ENCODE peak calls at places on chromosomes 3 and 15, in seven cellular contexts. One of them, this sample, is unnamed.

GRCh38 chr15:66008920-66009572 is 139.8 kb downstream of the RAB11A start:
- DNase-seq in H4: no peak
- DNase-seq in esophagus muscularis mucosa: no peak
- DNase-seq in heart right ventricle: no peak
- DNase-seq in activated CD4-positive, alpha-beta T cell treated with anti-CD3 and anti-CD28 coated beads, Interleukin-2, amount 50 U/mL, for 1 hour: no peak
- DNase-seq in HepG2: no peak
- DNase-seq in psoas muscle: no peak
- DNase-seq in this sample: no peak

GRCh38 chr15:52527898-52528464 is 699 bp downstream of the MYO5A start:
- DNase-seq in esophagus muscularis mucosa: no peak
- DNase-seq in HepG2: no peak
- DNase-seq in psoas muscle: peak
- DNase-seq in heart right ventricle: no peak
- DNase-seq in activated CD4-positive, alpha-beta T cell treated with anti-CD3 and anti-CD28 coated beads, Interleukin-2, amount 50 U/mL, for 1 hour: peak
- DNase-seq in H4: no peak
- DNase-seq in this sample: no peak

GRCh38 chr15:37053070-37053653 is 47.2 kb downstream of the MEIS2 start:
- DNase-seq in esophagus muscularis mucosa: no peak
- DNase-seq in activated CD4-positive, alpha-beta T cell treated with anti-CD3 and anti-CD28 coated beads, Interleukin-2, amount 50 U/mL, for 1 hour: no peak
- DNase-seq in H4: no peak
- DNase-seq in heart right ventricle: no peak
- DNase-seq in HepG2: no peak
- DNase-seq in psoas muscle: no peak
- DNase-seq in this sample: no peak

GRCh38 chr3:125107861-125108567 is 52.2 kb upstream of the HEG1 start:
- DNase-seq in activated CD4-positive, alpha-beta T cell treated with anti-CD3 and anti-CD28 coated beads, Interleukin-2, amount 50 U/mL, for 1 hour: no peak
- DNase-seq in heart right ventricle: no peak
- DNase-seq in psoas muscle: no peak
- DNase-seq in H4: peak
- DNase-seq in HepG2: no peak
- DNase-seq in esophagus muscularis mucosa: no peak
- DNase-seq in this sample: no peak

GRCh38 chr15:41848595-41848994 is 9.9 kb downstream of the PLA2G4B start:
- DNase-seq in psoas muscle: no peak
- DNase-seq in activated CD4-positive, alpha-beta T cell treated with anti-CD3 and anti-CD28 coated beads, Interleukin-2, amount 50 U/mL, for 1 hour: no peak
- DNase-seq in HepG2: no peak
- DNase-seq in H4: no peak
- DNase-seq in esophagus muscularis mucosa: no peak
- DNase-seq in heart right ventricle: no peak
- DNase-seq in this sample: no peak

GRCh38 chr15:64022571-64022970 is 23.7 kb downstream of the DAPK2 start:
- DNase-seq in H4: no peak
- DNase-seq in esophagus muscularis mucosa: no peak
- DNase-seq in heart right ventricle: no peak
- DNase-seq in activated CD4-positive, alpha-beta T cell treated with anti-CD3 and anti-CD28 coated beads, Interleukin-2, amount 50 U/mL, for 1 hour: no peak
- DNase-seq in HepG2: no peak
- DNase-seq in psoas muscle: no peak
- DNase-seq in this sample: no peak

GRCh38 chr15:99477745-99478525 is 87.8 kb upstream of the MEF2A start:
- DNase-seq in heart right ventricle: no peak
- DNase-seq in psoas muscle: no peak
- DNase-seq in activated CD4-positive, alpha-beta T cell treated with anti-CD3 and anti-CD28 coated beads, Interleukin-2, amount 50 U/mL, for 1 hour: no peak
- DNase-seq in HepG2: no peak
- DNase-seq in esophagus muscularis mucosa: no peak
- DNase-seq in H4: no peak
- DNase-seq in this sample: no peak

GRCh38 chr15:37973856-37974255 is 39.4 kb downstream of the TMCO5A start:
- DNase-seq in activated CD4-positive, alpha-beta T cell treated with anti-CD3 and anti-CD28 coated beads, Interleukin-2, amount 50 U/mL, for 1 hour: no peak
- DNase-seq in heart right ventricle: no peak
- DNase-seq in psoas muscle: no peak
- DNase-seq in H4: no peak
- DNase-seq in HepG2: no peak
- DNase-seq in esophagus muscularis mucosa: no peak
- DNase-seq in this sample: no peak

GRCh38 chr3:52663098-52663497 is 22.6 kb downstream of the PBRM1 start:
- DNase-seq in heart right ventricle: no peak
- DNase-seq in HepG2: no peak
- DNase-seq in esophagus muscularis mucosa: no peak
- DNase-seq in psoas muscle: no peak
- DNase-seq in H4: no peak
- DNase-seq in activated CD4-positive, alpha-beta T cell treated with anti-CD3 and anti-CD28 coated beads, Interleukin-2, amount 50 U/mL, for 1 hour: no peak
- DNase-seq in this sample: no peak

GRCh38 chr3:153161714-153162512 is at the start of gene RAP2B:
- DNase-seq in HepG2: peak
- DNase-seq in esophagus muscularis mucosa: peak
- DNase-seq in psoas muscle: peak
- DNase-seq in heart right ventricle: peak
- DNase-seq in H4: peak
- DNase-seq in activated CD4-positive, alpha-beta T cell treated with anti-CD3 and anti-CD28 coated beads, Interleukin-2, amount 50 U/mL, for 1 hour: peak
- DNase-seq in this sample: peak

This sample was measured in endodermal cell.